ENCODE peak calls at places on chromosomes 12 and 14, in four cellular contexts. L is suprapubic skin, N is BE2C, K is psoas muscle. U is an unnamed sample.

GRCh38 chr14:77151245-77151644 is 9.7 kb upstream of the ZDHHC22 start:
- DNase-seq in L (peak; percentile 35), N (peak; percentile 67), K (no peak), U (no peak)

GRCh38 chr14:75022655-75023054 is 19.9 kb downstream of the EIF2B2 start:
- DNase-seq in L (no peak), N (peak; percentile 62), K (peak; percentile 84), U (no peak)

GRCh38 chr12:2664721-2665577 is 129.8 kb upstream of the FKBP4 start:
- DNase-seq in L (peak; percentile 50), N (no peak), K (no peak), U (peak; percentile 22)

GRCh38 chr14:58690801-58691516 is 53.2 kb downstream of the DACT1 start:
- DNase-seq in L (no peak), N (no peak), K (no peak), U (no peak)

GRCh38 chr14:51545396-51545795 is 106.3 kb upstream of the FRMD6 start:
- DNase-seq in L (no peak), N (no peak), K (no peak), U (no peak)

GRCh38 chr14:93135399-93135798 is 19.7 kb upstream of the ITPK1 start:
- DNase-seq in L (no peak), N (no peak), K (peak; percentile 8), U (peak; percentile 59)

GRCh38 chr12:79911889-79912656 is 22.8 kb downstream of the PPP1R12A start:
- DNase-seq in L (no peak), N (no peak), K (no peak), U (no peak)

GRCh38 chr12:130102266-130102665 is 60.0 kb upstream of the FZD10 start:
- DNase-seq in L (no peak), N (no peak), K (no peak), U (no peak)

GRCh38 chr14:68018598-68018997 is 199.0 kb downstream of the RAD51B start:
- DNase-seq in L (no peak), N (no peak), K (no peak), U (no peak)

GRCh38 chr14:25009891-25010290 is 40.1 kb downstream of the STXBP6 start:
- DNase-seq in L (no peak), N (no peak), K (no peak), U (no peak)

GRCh38 chr12:87779016-87779415 is 250.2 kb downstream of the C12orf50 start:
- DNase-seq in L (no peak), N (no peak), K (no peak), U (no peak)

GRCh38 chr14:77024171-77024627 is 4.3 kb downstream of the IRF2BPL start:
- DNase-seq in L (no peak), N (peak; percentile 62), K (no peak), U (no peak)

GRCh38 chr14:105229099-105229655 is 19.2 kb upstream of the BTBD6 start:
- DNase-seq in L (no peak), N (no peak), K (no peak), U (no peak)

GRCh38 chr14:103628221-103628683 is 759 bp upstream of the KLC1 start:
- DNase-seq in L (peak; percentile 88), N (peak; percentile 66), K (peak; percentile 91), U (peak; percentile 69)

GRCh38 chr12:123076604-123077297 is 74.1 kb downstream of the PITPNM2 start:
- DNase-seq in L (no peak), N (no peak), K (no peak), U (no peak)

GRCh38 chr14:103820382-103820781 is 27.0 kb downstream of the PPP1R13B start:
- DNase-seq in L (no peak), N (no peak), K (no peak), U (no peak)

GRCh38 chr14:73724696-73725095 is 10.5 kb upstream of the PNMA1 start:
- DNase-seq in L (no peak), N (no peak), K (no peak), U (no peak)
- H3K36me3 ChIP-seq in L (peaks cover 87% of the 10 kb centered on the region), N (peaks cover 91% of the 10 kb centered on the region), K (peaks cover 75% of the 10 kb centered on the region), U (peaks cover 4% of the 10 kb centered on the region)

DNA sequence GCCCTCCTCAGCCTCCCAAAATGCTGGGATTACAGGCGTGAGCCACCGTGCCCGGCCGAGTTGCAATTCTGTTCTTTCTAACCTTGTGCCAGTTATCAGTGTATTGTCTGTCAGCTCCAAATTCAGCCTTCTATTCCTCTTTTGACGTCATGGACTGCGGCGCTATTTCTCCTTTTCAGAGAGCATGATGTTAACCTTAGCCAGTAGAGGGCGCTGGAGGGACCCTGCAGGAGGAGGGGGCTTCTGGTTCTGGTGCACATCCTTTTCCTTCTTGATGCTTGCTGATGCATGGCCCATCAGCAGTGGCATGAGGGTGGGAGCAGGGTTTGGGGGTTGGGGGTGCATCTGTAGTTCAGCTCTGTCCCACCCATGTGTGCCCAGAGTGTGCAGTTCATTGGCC is 179.3 kb upstream of the RMST start:
- DNase-seq in L (no peak), N (peak; percentile 21), K (no peak), U (no peak)
- TF ChIP-seq CTCF in L (no peak), N (peak; percentile 34), K (no peak), U (no peak)

DNA sequence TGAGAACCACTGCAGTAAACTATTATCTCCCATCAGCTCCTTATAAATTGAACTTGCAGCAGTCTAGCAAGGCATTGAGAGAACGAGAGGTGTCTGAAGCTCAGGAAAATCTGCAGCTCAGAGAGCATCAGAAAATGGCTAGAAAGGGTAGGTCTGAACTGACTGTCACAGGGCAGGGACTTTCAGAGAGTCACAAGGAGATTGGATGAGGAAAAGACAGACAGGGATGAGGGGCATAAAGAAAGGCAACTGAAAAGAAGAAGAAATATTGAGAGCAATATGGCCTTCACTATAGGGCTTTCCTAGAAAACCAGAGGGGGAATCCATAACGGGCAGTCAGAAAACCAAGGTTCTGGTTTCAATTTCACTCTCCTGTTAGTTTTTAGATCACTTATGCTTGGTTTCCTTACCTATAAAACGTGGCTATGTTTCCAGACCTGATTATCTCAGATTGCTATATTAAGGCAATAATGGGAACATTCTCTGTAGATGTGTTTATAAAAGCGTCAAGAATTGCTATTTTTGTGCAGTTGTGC is 40.9 kb downstream of the PDE6H start:
- DNase-seq in L (no peak), N (no peak), K (no peak), U (no peak)
- H3K36me3 ChIP-seq in L (no peaks in the 10 kb centered on the region), N (no peaks in the 10 kb centered on the region), K (no peaks in the 10 kb centered on the region), U (no peaks in the 10 kb centered on the region)

DNA sequence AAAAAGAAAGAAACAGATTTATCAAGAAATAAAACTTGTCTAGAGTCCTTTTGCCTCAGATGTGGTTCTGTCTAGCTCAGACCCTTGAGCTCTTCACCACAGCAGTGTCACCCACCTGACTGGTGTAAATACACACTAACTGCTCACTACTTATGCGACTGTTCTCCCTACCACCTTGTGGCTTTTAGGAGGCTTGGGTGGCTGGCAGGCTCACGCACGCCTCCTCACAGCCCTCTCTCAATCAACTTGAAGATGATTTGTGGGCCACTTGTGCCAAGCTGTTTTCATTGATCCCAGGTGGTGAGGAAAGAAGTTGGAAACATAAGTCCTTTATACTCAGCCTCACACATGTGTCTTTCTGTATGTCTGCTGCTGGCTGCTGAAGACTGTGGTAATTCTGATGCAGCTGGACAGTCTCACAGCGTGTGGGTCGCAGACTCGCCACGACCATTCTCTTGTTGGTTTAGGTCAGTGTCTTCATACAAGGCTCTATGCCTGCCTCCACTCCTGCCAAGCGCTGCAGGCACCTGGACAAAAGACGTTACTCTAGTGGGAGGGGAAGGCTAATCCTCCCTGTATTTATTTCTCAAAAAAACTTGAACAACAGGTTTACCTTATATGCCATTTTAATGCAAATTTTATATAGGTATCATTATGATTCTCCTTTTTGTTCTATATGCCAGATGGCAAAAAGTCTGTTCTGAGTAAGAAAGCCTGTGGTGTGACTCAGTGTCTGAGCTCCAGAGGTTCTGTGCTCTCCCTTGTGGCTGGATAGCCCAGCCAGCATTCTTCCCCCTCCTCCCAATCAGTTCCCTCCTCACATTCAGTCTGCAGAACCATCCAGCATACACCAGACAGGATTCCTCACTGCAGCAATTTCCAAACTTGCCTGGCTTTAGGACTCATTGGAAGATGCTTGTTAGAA is 115.5 kb downstream of the DIP2B start:
- DNase-seq in L (no peak), N (peak; percentile 17), K (no peak), U (no peak)
- TF ChIP-seq CTCF in L (no peak), N (no peak), K (no peak), U (no peak)

GRCh38 chr12:22969521-22969920 is 344.6 kb downstream of the ETNK1 start:
- DNase-seq in L (no peak), N (no peak), K (no peak), U (no peak)

GRCh38 chr12:22971247-22971646 is 346.3 kb downstream of the ETNK1 start:
- DNase-seq in L (no peak), N (no peak), K (no peak), U (no peak)

GRCh38 chr12:22974865-22975264 is 349.9 kb downstream of the ETNK1 start:
- DNase-seq in L (no peak), N (no peak), K (no peak), U (no peak)

DNA sequence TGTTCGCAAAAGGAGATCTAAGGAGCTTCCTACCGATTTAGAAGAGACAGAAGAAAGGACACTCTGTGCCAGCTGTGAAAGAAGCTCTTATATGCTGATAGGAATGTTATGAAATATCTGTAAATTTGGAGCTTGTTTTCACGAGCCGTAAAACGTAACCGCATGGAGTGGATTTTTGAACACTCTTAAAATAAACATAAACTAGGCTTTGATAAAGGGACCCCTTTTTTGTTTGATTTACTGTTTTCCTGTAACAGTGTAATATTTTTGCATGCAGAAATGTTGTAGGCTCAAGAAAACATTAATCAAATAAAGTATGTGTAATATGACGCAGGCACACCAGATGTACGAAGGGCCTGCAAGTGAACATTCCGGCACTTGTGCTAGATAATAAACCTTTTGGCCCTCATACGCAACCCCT is 346.8 kb downstream of the ETNK1 start:
- DNase-seq in L (no peak), N (no peak), K (no peak), U (no peak)
- H3K36me3 ChIP-seq in L (no peaks in the 10 kb centered on the region), N (no peaks in the 10 kb centered on the region), K (no peaks in the 10 kb centered on the region), U (no peaks in the 10 kb centered on the region)

GRCh38 chr12:55818886-55819285 is 1.0 kb downstream of the ORMDL2 start:
- DNase-seq in L (no peak), N (no peak), K (no peak), U (no peak)

GRCh38 chr12:55823419-55823818 is 5.6 kb downstream of the ORMDL2 start:
- DNase-seq in L (no peak), N (no peak), K (no peak), U (no peak)

GRCh38 chr12:55824726-55825125 is 4.7 kb downstream of the DNAJC14 start:
- DNase-seq in L (peak; percentile 26), N (no peak), K (no peak), U (no peak)

GRCh38 chr12:55820679-55821078 is 2.8 kb downstream of the ORMDL2 start:
- DNase-seq in L (no peak), N (no peak), K (no peak), U (no peak)

GRCh38 chr12:55822228-55822627 is 4.4 kb downstream of the ORMDL2 start:
- DNase-seq in L (no peak), N (no peak), K (no peak), U (no peak)
- TF ChIP-seq CTCF in L (no peak), N (peak; percentile 45), K (no peak), U (no peak)

DNA sequence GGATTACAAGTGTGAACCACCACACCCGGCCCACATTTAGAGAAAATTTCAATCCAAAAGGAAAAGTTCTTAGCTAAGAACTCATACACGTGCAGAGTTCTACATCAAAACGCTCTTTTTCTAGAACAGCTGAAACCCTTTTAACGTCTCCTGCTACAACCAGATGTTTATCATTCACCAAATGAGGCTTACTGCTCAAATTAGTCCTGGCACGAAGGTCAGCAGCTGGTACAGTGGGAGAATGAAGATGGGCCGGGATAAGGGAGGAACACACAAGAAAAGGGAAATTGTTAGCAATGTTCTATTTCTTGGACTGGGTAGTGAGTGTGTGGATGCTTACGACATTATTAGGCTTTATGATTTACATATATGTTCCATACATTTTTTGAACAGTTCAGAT is 37.2 kb downstream of the PRKAB1 start:
- DNase-seq in L (no peak), N (no peak), K (no peak), U (no peak)
- H3K36me3 ChIP-seq in L (peaks cover under 1% of the 10 kb centered on the region), N (peaks cover 47% of the 10 kb centered on the region), K (no peaks in the 10 kb centered on the region), U (no peaks in the 10 kb centered on the region)

U was measured in breast epithelium.